ENCODE peak calls at places on chromosome 22, in seven cellular contexts. One of them, this sample, is unnamed.

GRCh38 chr22:28410050-28410816 is 269.4 kb downstream of the TTC28 start:
- DNase-seq in kidney tubule cell: peak
- DNase-seq in amniotic stem cell: no peak
- DNase-seq in right cardiac atrium: no peak
- DNase-seq in skeletal muscle cell: no peak
- DNase-seq in pancreas: no peak
- DNase-seq in osteocyte: no peak
- DNase-seq in this sample: no peak

GRCh38 chr22:35430897-35431322 is 31.0 kb downstream of the MCM5 start:
- DNase-seq in kidney tubule cell: peak
- DNase-seq in amniotic stem cell: peak
- DNase-seq in right cardiac atrium: peak
- DNase-seq in skeletal muscle cell: peak
- DNase-seq in pancreas: peak
- DNase-seq in osteocyte: peak
- DNase-seq in this sample: peak

GRCh38 chr22:18999416-18999815 is 63.3 kb upstream of the PRODH start:
- DNase-seq in kidney tubule cell: no peak
- DNase-seq in amniotic stem cell: no peak
- DNase-seq in right cardiac atrium: no peak
- DNase-seq in skeletal muscle cell: no peak
- DNase-seq in pancreas: no peak
- DNase-seq in osteocyte: peak
- DNase-seq in this sample: no peak

GRCh38 chr22:45212306-45212709 is 28.4 kb downstream of the KIAA0930 start:
- DNase-seq in kidney tubule cell: peak
- DNase-seq in amniotic stem cell: peak
- DNase-seq in right cardiac atrium: peak
- DNase-seq in skeletal muscle cell: peak
- DNase-seq in pancreas: peak
- DNase-seq in osteocyte: peak
- DNase-seq in this sample: no peak

GRCh38 chr22:38733329-38734202 is 22.2 kb downstream of the SUN2 start:
- DNase-seq in kidney tubule cell: peak
- DNase-seq in amniotic stem cell: no peak
- DNase-seq in right cardiac atrium: no peak
- DNase-seq in skeletal muscle cell: no peak
- DNase-seq in pancreas: peak
- DNase-seq in osteocyte: no peak
- DNase-seq in this sample: peak

GRCh38 chr22:23922921-23923320 is 28.7 kb downstream of the MIF start:
- DNase-seq in kidney tubule cell: no peak
- DNase-seq in amniotic stem cell: no peak
- DNase-seq in right cardiac atrium: no peak
- DNase-seq in skeletal muscle cell: no peak
- DNase-seq in pancreas: no peak
- DNase-seq in osteocyte: no peak
- DNase-seq in this sample: no peak

GRCh38 chr22:17647452-17647851 is 8.9 kb downstream of the BCL2L13 start:
- DNase-seq in kidney tubule cell: no peak
- DNase-seq in amniotic stem cell: no peak
- DNase-seq in right cardiac atrium: no peak
- DNase-seq in skeletal muscle cell: no peak
- DNase-seq in pancreas: no peak
- DNase-seq in osteocyte: no peak
- DNase-seq in this sample: no peak

GRCh38 chr22:48627966-48628365 is 1199.7 kb downstream of the BRD1 start:
- DNase-seq in kidney tubule cell: no peak
- DNase-seq in amniotic stem cell: no peak
- DNase-seq in right cardiac atrium: no peak
- DNase-seq in skeletal muscle cell: no peak
- DNase-seq in pancreas: no peak
- DNase-seq in osteocyte: no peak
- DNase-seq in this sample: no peak

GRCh38 chr22:49574205-49574604 is 253.5 kb downstream of the BRD1 start:
- DNase-seq in kidney tubule cell: no peak
- DNase-seq in amniotic stem cell: no peak
- DNase-seq in right cardiac atrium: no peak
- DNase-seq in skeletal muscle cell: no peak
- DNase-seq in pancreas: no peak
- DNase-seq in osteocyte: peak
- DNase-seq in this sample: no peak

GRCh38 chr22:42310301-42310981 is 40.0 kb upstream of the TCF20 start:
- DNase-seq in kidney tubule cell: no peak
- DNase-seq in amniotic stem cell: no peak
- DNase-seq in right cardiac atrium: no peak
- DNase-seq in skeletal muscle cell: no peak
- DNase-seq in pancreas: no peak
- DNase-seq in osteocyte: no peak
- DNase-seq in this sample: no peak